ENCODE peak calls at places on chromosome 2, in four cellular contexts. I, G, A and L are unnamed samples.

GRCh38 chr2:162926501-162926900 is 87.9 kb upstream of the KCNH7 start:
- DNase-seq in A (no peak), G (no peak), I (no peak), L (no peak)

GRCh38 chr2:119142822-119143221 is 15.7 kb downstream of the C1QL2 start:
- DNase-seq in G (no peak), A (peak), I (no peak), L (peak)

GRCh38 chr2:173150087-173150486 is 74.4 kb downstream of the MAP3K20 start:
- DNase-seq in A (no peak), G (no peak), I (no peak), L (no peak)

GRCh38 chr2:181164699-181165098 is 184.3 kb downstream of the UBE2E3 start:
- DNase-seq in A (no peak), I (no peak), G (no peak), L (no peak)

GRCh38 chr2:135825131-135825854 is 11.7 kb downstream of the LCT start:
- DNase-seq in G (no peak), I (no peak), A (no peak), L (no peak)

GRCh38 chr2:219219113-219219696 is 447 bp upstream of the ABCB6 start:
- DNase-seq in A (no peak), I (no peak), G (no peak), L (no peak)

GRCh38 chr2:70010222-70011111 is 49.0 kb upstream of the ASPRV1 start:
- DNase-seq in G (no peak), A (no peak), I (no peak), L (no peak)

GRCh38 chr2:220341014-220341413 is 713.6 kb downstream of the SLC4A3 start:
- DNase-seq in A (no peak), I (no peak), G (no peak), L (no peak)

GRCh38 chr2:236607471-236608307 is 38.1 kb downstream of the ACKR3 start:
- DNase-seq in A (no peak), G (no peak), I (no peak), L (no peak)

GRCh38 chr2:68536000-68536399 is 68.6 kb downstream of the APLF start:
- DNase-seq in I (no peak), A (no peak), G (no peak), L (no peak)

GRCh38 chr2:224181534-224182155 is 142.6 kb upstream of the SERPINE2 start:
- DNase-seq in I (no peak), A (no peak), G (no peak), L (no peak)

GRCh38 chr2:88880441-88880953 is 189.0 kb downstream of the RPIA start:
- DNase-seq in I (no peak), A (peak), G (no peak), L (no peak)

GRCh38 chr2:74081030-74081429 is 66.7 kb downstream of the BOLA3 start:
- DNase-seq in G (no peak), I (no peak), A (no peak), L (no peak)

GRCh38 chr2:145094353-145094752 is 574.4 kb upstream of the ZEB2 start:
- DNase-seq in A (no peak), I (no peak), G (no peak), L (no peak)

GRCh38 chr2:235378261-235378660 is 115.6 kb upstream of the AGAP1 start:
- DNase-seq in A (no peak), I (no peak), G (no peak), L (no peak)

GRCh38 chr2:22020101-22020742 is 896.5 kb downstream of the TDRD15 start:
- DNase-seq in I (no peak), A (no peak), G (no peak), L (no peak)

GRCh38 chr2:42168459-42169099 is 574 bp upstream of the EML4 start:
- DNase-seq in G (no peak), I (no peak), A (no peak), L (no peak)

GRCh38 chr2:72863046-72863445 is 24.2 kb upstream of the SPR start:
- DNase-seq in G (no peak), I (no peak), A (no peak), L (no peak)

GRCh38 chr2:199197448-199197847 is 260.3 kb downstream of the SATB2 start:
- DNase-seq in A (no peak), I (no peak), G (no peak), L (no peak)

GRCh38 chr2:46569061-46569560 is 89.7 kb downstream of the TMEM247 start:
- DNase-seq in I (no peak), A (peak), G (no peak), L (no peak)

GRCh38 chr2:99793022-99793421 is 303.2 kb upstream of the REV1 start:
- DNase-seq in G (no peak), I (no peak), A (no peak), L (no peak)

GRCh38 chr2:45014016-45014702 is 4.9 kb upstream of the SIX2 start:
- DNase-seq in G (no peak), A (no peak), I (no peak), L (no peak)

GRCh38 chr2:20599001-20599600 is 51.8 kb downstream of the HS1BP3 start:
- DNase-seq in A (no peak), I (no peak), G (no peak), L (no peak)